ENCODE peak calls at places on chromosome 21, in five cellular contexts. F is adrenal gland, M is GM12892, G is HCT116, S is heart left ventricle. V is an unnamed sample.

GRCh38 chr21:31248598-31248997 is 95.5 kb downstream of the TIAM1 start:
- DNase-seq in F (no peak), M (no peak), G (no peak), S (no peak), V (peak; percentile 45)

GRCh38 chr21:44791246-44791645 is 10.4 kb downstream of the UBE2G2 start:
- DNase-seq in F (no peak), M (no peak), G (no peak), S (no peak), V (no peak)

GRCh38 chr21:15539376-15539775 is 190.4 kb upstream of the USP25 start:
- DNase-seq in F (no peak), M (no peak), G (no peak), S (no peak), V (no peak)

GRCh38 chr21:19507682-19508260 is 1104.2 kb upstream of the TMPRSS15 start:
- DNase-seq in F (no peak), M (no peak), G (no peak), S (no peak), V (no peak)

GRCh38 chr21:17441370-17441769 is 71.5 kb upstream of the CXADR start:
- DNase-seq in F (no peak), M (no peak), G (no peak), S (no peak), V (no peak)

GRCh38 chr21:27646691-27647090 is 679.8 kb upstream of the ADAMTS5 start:
- DNase-seq in F (no peak), M (no peak), G (no peak), S (no peak), V (no peak)

GRCh38 chr21:40618216-40618615 is 228.7 kb downstream of the DSCAM start:
- DNase-seq in F (no peak), M (no peak), G (no peak), S (no peak), V (no peak)

GRCh38 chr21:45874716-45875415 is 106.7 kb upstream of the COL6A1 start:
- DNase-seq in F (no peak), M (no peak), G (no peak), S (peak; percentile 62), V (peak; percentile 98)

GRCh38 chr21:29117372-29117955 is 13.0 kb upstream of the MAP3K7CL start:
- DNase-seq in F (no peak), M (no peak), G (no peak), S (no peak), V (no peak)

GRCh38 chr21:25925936-25926335 is 191.2 kb downstream of the GABPA start:
- DNase-seq in F (peak; percentile 55), M (no peak), G (no peak), S (peak; percentile 28), V (no peak)

GRCh38 chr21:25953659-25954058 is 216.9 kb downstream of the APP start:
- DNase-seq in F (no peak), M (no peak), G (no peak), S (no peak), V (no peak)

GRCh38 chr21:17679002-17679600 is 66.4 kb upstream of the BTG3 start:
- DNase-seq in F (no peak), M (peak; percentile 13), G (peak; percentile 37), S (no peak), V (peak; percentile 32)

GRCh38 chr21:31293986-31294385 is 50.1 kb downstream of the TIAM1 start:
- DNase-seq in F (no peak), M (no peak), G (peak; percentile 64), S (peak; percentile 39), V (peak; percentile 73)

GRCh38 chr21:26115899-26116298 is 54.7 kb downstream of the APP start:
- DNase-seq in F (no peak), M (no peak), G (no peak), S (no peak), V (no peak)

GRCh38 chr21:33208534-33208933 is 21.2 kb upstream of the IFNAR2 start:
- DNase-seq in F (no peak), M (no peak), G (no peak), S (no peak), V (no peak)

GRCh38 chr21:40335689-40336088 is 468.5 kb downstream of the PCP4 start:
- DNase-seq in F (no peak), M (no peak), G (no peak), S (no peak), V (no peak)

GRCh38 chr21:33121715-33122475 is 52.0 kb downstream of the OLIG1 start:
- DNase-seq in F (no peak), M (no peak), G (peak; percentile 72), S (no peak), V (peak; percentile 26)

GRCh38 chr21:46059195-46059594 is 38.7 kb upstream of the COL6A2 start:
- DNase-seq in F (peak; percentile 18), M (no peak), G (no peak), S (no peak), V (no peak)

GRCh38 chr21:32612075-32612998 is at the start of gene CFAP298:
- DNase-seq in F (peak; percentile 91), M (peak; percentile 75), G (peak; percentile 87), S (peak; percentile 92), V (peak; percentile 86)

GRCh38 chr21:14875704-14876364 is 189.0 kb downstream of the NRIP1 start:
- DNase-seq in F (no peak), M (no peak), G (no peak), S (no peak), V (no peak)

GRCh38 chr21:14591882-14592281 is 45.8 kb upstream of the SAMSN1 start:
- DNase-seq in F (peak; percentile 64), M (no peak), G (no peak), S (peak; percentile 28), V (no peak)

GRCh38 chr21:44525431-44526095 is 14.4 kb downstream of the KRTAP10-1 start:
- DNase-seq in F (peak; percentile 17), M (no peak), G (no peak), S (peak; percentile 14), V (no peak)

GRCh38 chr21:8990326-8991087 is 1530.9 kb upstream of the TPTE start:
- DNase-seq in F (no peak), M (no peak), G (no peak), S (no peak), V (no peak)

GRCh38 chr21:46220275-46220810 is 8.2 kb downstream of the LSS start:
- DNase-seq in F (peak; percentile 13), M (no peak), G (no peak), S (no peak), V (no peak)

GRCh38 chr21:45839274-45839673 is 142.3 kb upstream of the COL6A1 start:
- DNase-seq in F (no peak), M (no peak), G (no peak), S (no peak), V (no peak)

GRCh38 chr21:44874240-44874496 is 678 bp upstream of the PTTG1IP start:
- DNase-seq in F (no peak), M (no peak), G (no peak), S (no peak), V (no peak)

GRCh38 chr21:45463871-45464270 is 58.9 kb downstream of the COL18A1 start:
- DNase-seq in F (no peak), M (no peak), G (no peak), S (peak; percentile 17), V (no peak)

GRCh38 chr21:32445101-32445500 is 32.6 kb downstream of the EVA1C start:
- DNase-seq in F (no peak), M (no peak), G (no peak), S (no peak), V (no peak)

GRCh38 chr21:25133939-25134338 is 473.3 kb downstream of the MRPL39 start:
- DNase-seq in F (no peak), M (no peak), G (no peak), S (no peak), V (no peak)

GRCh38 chr21:33825898-33826297 is 89.7 kb downstream of the ATP5PO start:
- DNase-seq in F (no peak), M (no peak), G (no peak), S (no peak), V (no peak)

GRCh38 chr21:40383951-40384350 is 463.0 kb downstream of the DSCAM start:
- DNase-seq in F (no peak), M (no peak), G (no peak), S (no peak), V (no peak)

GRCh38 chr21:39317134-39318090 is 4.0 kb upstream of the BRWD1 start:
- DNase-seq in F (no peak), M (no peak), G (no peak), S (no peak), V (no peak)
- TF ChIP-seq POLR2A in F (no peak), M (no peak), G (no peak), S (no peak), V (no peak)

DNA sequence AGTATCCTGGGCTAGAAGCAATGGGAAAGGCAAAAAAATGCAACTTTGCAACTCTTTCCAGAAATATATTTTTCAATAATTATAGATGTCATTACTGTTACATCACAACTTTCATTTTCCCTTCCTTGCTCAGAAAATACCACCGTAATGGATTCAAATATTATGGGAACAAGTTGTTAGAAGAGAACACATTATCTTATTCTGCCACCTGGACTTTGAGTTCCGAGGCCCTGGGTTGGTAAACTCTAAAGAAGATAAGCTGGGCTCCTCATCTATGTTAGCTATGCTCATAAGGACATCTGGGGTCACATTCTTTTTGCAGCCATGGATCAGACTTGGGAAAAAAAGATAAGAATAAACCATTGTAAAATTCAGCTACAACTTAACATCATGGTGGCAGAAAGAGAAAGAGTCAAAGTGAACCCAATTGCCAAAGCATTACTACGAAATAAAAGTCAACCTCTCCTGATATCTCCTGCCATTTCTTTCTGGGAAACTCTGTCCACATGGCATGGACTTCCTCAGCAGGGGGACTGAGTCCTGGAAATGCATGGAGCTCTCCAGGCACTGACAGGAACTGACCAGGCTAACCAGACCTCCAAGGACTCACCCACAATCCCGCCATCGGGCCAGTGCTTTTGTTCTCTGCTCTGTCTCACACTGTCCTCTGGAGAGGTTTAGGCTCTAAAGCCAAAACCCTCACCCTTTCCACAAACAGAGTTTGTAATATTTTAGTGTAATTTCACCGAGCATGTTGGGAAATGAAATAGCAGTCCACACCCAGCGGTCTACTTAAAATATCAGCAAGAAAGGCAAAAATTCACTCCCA is 499.1 kb upstream of the RUNX1 start:
- DNase-seq in F (no peak), M (no peak), G (no peak), S (no peak), V (no peak)
- TF ChIP-seq POLR2A in F (no peak), M (no peak), G (no peak), S (no peak), V (no peak)

GRCh38 chr21:43211085-43212071 is 42.6 kb downstream of the CRYAA start:
- DNase-seq in F (peak; percentile 81), M (no peak), G (peak; percentile 4), S (peak; percentile 65), V (no peak)
- TF ChIP-seq POLR2A in F (no peak), M (no peak), G (no peak), S (no peak), V (no peak)

DNA sequence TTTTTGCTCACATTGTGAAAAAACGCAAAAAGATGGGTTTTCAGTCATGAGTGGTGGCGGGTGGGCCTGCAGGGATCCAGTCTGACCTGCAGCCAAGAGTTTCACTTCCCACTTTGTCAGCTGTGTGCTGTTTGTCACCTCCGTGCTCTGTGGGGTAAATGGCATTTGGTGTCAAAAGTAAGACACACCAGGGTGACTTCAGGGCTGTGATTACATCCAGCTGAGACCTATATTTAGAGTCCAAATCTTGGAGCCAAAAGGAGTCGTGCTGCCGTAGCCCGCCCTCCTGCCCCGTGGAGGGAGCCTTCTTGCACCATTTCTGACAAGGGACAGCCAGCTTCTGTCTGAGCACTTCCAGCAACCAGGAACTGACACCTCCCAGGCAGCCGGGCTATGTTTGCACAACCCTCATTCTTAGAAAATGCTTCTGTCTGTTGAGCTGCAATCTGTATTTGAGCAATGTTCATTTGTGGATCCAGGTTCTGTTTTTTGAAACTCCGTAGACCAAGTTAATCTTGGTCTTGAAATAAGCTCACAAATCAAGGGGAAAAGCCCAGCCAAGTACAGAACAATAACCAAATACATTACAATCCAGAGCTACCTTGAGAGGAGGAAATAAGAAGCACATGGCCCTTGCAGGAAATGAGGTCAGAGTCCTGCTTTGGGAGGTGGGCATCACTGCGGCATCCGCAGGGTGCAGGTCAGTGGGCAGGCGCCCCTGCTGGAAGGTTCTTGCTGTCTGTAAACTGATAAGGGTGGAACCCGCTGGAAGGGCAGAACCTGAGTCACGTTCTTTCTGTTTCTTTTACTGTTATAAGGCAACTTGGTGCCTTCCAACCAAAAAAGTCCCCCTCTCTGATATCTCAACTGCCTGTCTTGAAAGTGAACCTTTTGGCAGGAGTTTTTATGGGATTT is 14.4 kb downstream of the ABCG1 start:
- DNase-seq in F (peak; percentile 85), M (peak; percentile 71), G (no peak), S (peak; percentile 89), V (no peak)
- TF ChIP-seq POLR2A in F (peak; percentile 61), M (no peak), G (no peak), S (no peak), V (no peak)

V was measured in H54.